ENCODE peak calls at places on chromosome 1, in six cellular contexts. Z, P, N, B, E and L are unnamed samples.

GRCh38 chr1:78715181-78715661 is 65.6 kb downstream of the IFI44 start:
- DNase-seq in B (no peak), E (no peak), N (no peak), Z (no peak), P (no peak), L (no peak)

GRCh38 chr1:56961426-56961825 is 4.4 kb downstream of the C8B start:
- DNase-seq in E (no peak), Z (no peak), B (no peak), P (no peak), N (no peak), L (no peak)

GRCh38 chr1:31709060-31709459 is 5.2 kb upstream of the COL16A1 start:
- DNase-seq in N (no peak), P (no peak), E (no peak), Z (no peak), B (no peak), L (no peak)

GRCh38 chr1:42003433-42003832 is 84.7 kb upstream of the HIVEP3 start:
- DNase-seq in Z (peak; percentile 26), B (peak; percentile 37), E (no peak), P (no peak), N (no peak), L (no peak)

GRCh38 chr1:51506537-51506936 is 12.5 kb downstream of the EPS15 start:
- DNase-seq in N (no peak), B (no peak), Z (no peak), P (no peak), E (no peak), L (no peak)

GRCh38 chr1:79543435-79543834 is 536.9 kb upstream of the ADGRL4 start:
- DNase-seq in B (no peak), Z (no peak), E (no peak), N (no peak), P (no peak), L (no peak)

GRCh38 chr1:1832820-1833219 is 54.5 kb upstream of the NADK start:
- DNase-seq in B (no peak), N (no peak), P (no peak), Z (no peak), E (no peak), L (no peak)

GRCh38 chr1:171754381-171754705 is 12.5 kb upstream of the VAMP4 start:
- DNase-seq in P (no peak), E (no peak), N (no peak), B (no peak), Z (no peak), L (no peak)

GRCh38 chr1:224435318-224435763 is 744 bp upstream of the WDR26 start:
- DNase-seq in Z (no peak), E (peak; percentile 18), P (no peak), B (no peak), N (no peak), L (no peak)

GRCh38 chr1:75472089-75472970 is 138.6 kb downstream of the SLC44A5 start:
- DNase-seq in B (no peak), P (no peak), Z (no peak), E (no peak), N (no peak), L (no peak)

GRCh38 chr1:9062846-9063245 is 6.6 kb downstream of the SLC2A5 start:
- DNase-seq in P (no peak), B (no peak), Z (no peak), E (no peak), N (no peak), L (no peak)

GRCh38 chr1:119968068-119968492 is 71.8 kb upstream of the ADAM30 start:
- DNase-seq in Z (no peak), P (no peak), B (peak; percentile 36), N (no peak), E (peak; percentile 75), L (peak; percentile 72)

GRCh38 chr1:208541225-208541855 is 297.2 kb upstream of the PLXNA2 start:
- DNase-seq in N (no peak), Z (no peak), B (no peak), P (no peak), E (no peak), L (no peak)

GRCh38 chr1:152442291-152442690 is 28.2 kb upstream of the CRNN start:
- DNase-seq in P (no peak), N (no peak), Z (no peak), E (no peak), B (no peak), L (no peak)

GRCh38 chr1:39394059-39394458 is 97.4 kb upstream of the BMP8A start:
- DNase-seq in E (no peak), B (no peak), Z (no peak), N (no peak), P (no peak), L (no peak)

GRCh38 chr1:39392851-39393573 is 98.4 kb upstream of the BMP8A start:
- DNase-seq in Z (no peak), N (no peak), E (no peak), P (no peak), B (no peak), L (no peak)

GRCh38 chr1:39395357-39395831 is 96.0 kb upstream of the BMP8A start:
- DNase-seq in B (no peak), Z (no peak), P (no peak), E (no peak), N (no peak), L (no peak)

GRCh38 chr1:39393645-39394044 is 97.8 kb upstream of the BMP8A start:
- DNase-seq in N (no peak), B (no peak), Z (no peak), P (no peak), E (no peak), L (no peak)

DNA sequence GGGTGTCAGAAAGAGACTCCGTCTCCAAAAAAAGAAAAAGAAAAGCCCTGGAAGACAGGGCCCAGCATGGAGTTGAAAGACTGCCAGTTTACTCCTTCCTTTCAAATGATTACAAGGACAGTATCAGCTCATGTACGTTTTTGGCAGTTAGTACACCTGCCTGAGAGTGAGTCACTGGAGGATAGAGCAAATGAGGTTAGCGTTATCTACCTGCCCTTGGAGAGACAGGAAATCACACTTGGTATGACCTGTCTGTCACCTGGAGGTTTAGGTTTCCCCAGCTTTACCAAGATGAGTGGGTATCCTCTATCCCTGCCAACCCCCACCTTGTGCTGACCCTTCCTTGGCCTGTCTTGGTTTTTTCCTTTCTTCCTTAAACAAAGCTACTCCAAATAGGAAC is 96.8 kb upstream of the BMP8A start:
- DNase-seq in P (no peak), E (no peak), Z (no peak), B (no peak), N (no peak), L (no peak)
- H3K4me1 ChIP-seq in P (peaks cover 61% of the 10 kb centered on the region), E (peaks cover 42% of the 10 kb centered on the region), Z (peaks cover 36% of the 10 kb centered on the region), B (peaks cover 83% of the 10 kb centered on the region), N (peaks cover 82% of the 10 kb centered on the region), L (peaks cover 83% of the 10 kb centered on the region)

GRCh38 chr1:221723918-221724263 is 18.0 kb downstream of the DUSP10 start:
- DNase-seq in Z (no peak), N (no peak), P (no peak), E (no peak), B (no peak), L (no peak)

GRCh38 chr1:221726331-221726692 is 15.6 kb downstream of the DUSP10 start:
- DNase-seq in Z (no peak), E (no peak), N (no peak), P (no peak), B (no peak), L (no peak)

GRCh38 chr1:221725683-221726330 is 16.1 kb downstream of the DUSP10 start:
- DNase-seq in E (no peak), P (no peak), N (no peak), B (no peak), Z (no peak), L (no peak)

GRCh38 chr1:221723018-221723917 is 18.6 kb downstream of the DUSP10 start:
- DNase-seq in N (no peak), P (no peak), Z (no peak), B (no peak), E (no peak), L (no peak)

DNA sequence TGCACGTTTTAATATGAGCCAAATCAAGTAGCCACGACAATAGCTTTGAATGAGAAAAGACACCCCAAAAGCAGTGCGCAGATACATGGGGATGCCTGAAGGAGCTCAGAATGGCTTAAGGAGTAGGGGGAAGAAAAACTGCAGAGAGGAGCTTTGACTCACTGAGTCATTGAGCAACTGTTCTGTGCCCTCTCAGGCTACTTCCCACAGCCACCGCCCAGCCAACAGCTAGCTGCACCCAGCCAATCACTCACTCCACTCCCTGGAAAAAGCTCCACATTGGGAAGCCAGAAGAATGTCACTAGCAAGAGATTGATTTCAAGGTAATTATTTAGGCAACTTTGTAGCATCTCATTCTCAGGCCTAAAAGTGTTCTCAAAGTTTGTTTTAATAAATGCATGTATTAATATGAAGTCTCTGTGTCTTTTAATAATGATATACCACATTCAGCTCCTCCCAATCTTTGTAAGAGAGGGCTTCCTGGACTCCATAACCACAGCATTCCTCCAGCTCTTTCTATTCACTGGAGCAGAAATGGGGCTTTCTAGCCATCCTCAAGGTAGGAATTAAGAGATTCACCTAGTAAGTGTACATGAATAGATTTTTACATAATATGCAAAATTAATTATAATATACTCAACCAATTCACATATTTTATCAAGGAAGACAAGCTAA is 16.8 kb downstream of the DUSP10 start:
- DNase-seq in Z (no peak), P (peak; percentile 71), E (no peak), N (no peak), B (peak; percentile 61), L (no peak)
- H3K27ac ChIP-seq in Z (no peak overlapping the region), P (no peak overlapping the region), E (no peak overlapping the region), N (peak overlapping the region; percentile 65), B (no peak overlapping the region), L (peak overlapping the region; percentile 33)

GRCh38 chr1:7117599-7118281 is 332.5 kb downstream of the CAMTA1 start:
- DNase-seq in B (peak; percentile 42), E (peak; percentile 64), Z (peak; percentile 74), P (no peak), N (no peak), L (no peak)
- H3K4me1 ChIP-seq in B (peaks cover 4% of the 10 kb centered on the region), E (peaks cover 7% of the 10 kb centered on the region), Z (peaks cover 9% of the 10 kb centered on the region), P (peaks cover 3% of the 10 kb centered on the region), N (peaks cover 18% of the 10 kb centered on the region), L (no peaks in the 10 kb centered on the region)

GRCh38 chr1:64293820-64294219 is 90.4 kb downstream of the UBE2U start:
- DNase-seq in E (no peak), P (no peak), N (no peak), B (no peak), Z (no peak), L (no peak)

GRCh38 chr1:64291931-64292330 is 88.5 kb downstream of the UBE2U start:
- DNase-seq in E (no peak), N (no peak), P (no peak), Z (no peak), B (no peak), L (no peak)

GRCh38 chr1:64290420-64290819 is 87.0 kb downstream of the UBE2U start:
- DNase-seq in Z (no peak), P (no peak), N (no peak), E (no peak), B (no peak), L (no peak)

GRCh38 chr1:64295136-64295535 is 91.7 kb downstream of the UBE2U start:
- DNase-seq in Z (no peak), N (no peak), B (no peak), P (no peak), E (no peak), L (no peak)

DNA sequence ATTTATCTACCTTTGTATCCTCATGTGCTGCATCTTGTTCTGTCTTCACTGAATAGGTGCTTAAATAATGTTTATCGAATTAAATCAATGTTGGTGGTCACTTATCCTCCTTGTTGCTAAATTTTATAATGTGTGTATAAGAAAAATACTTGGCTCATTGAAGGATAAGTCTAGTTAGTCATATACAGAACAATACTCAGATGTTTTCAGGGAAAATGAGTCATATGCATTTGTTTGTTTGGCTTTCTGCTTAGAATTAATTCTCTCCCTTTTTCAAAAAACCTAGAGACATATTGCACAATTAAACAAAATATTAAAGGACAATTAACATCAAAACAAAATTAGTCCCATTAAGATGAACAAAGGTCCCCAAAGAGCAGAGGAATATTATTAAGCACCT is 89.0 kb downstream of the UBE2U start:
- DNase-seq in B (no peak), E (no peak), N (no peak), P (no peak), Z (no peak), L (no peak)
- H3K27ac ChIP-seq in B (no peak overlapping the region), E (no peak overlapping the region), N (no peak overlapping the region), P (no peak overlapping the region), Z (no peak overlapping the region), L (no peak overlapping the region)

GRCh38 chr1:164667010-164667409 is 108.0 kb downstream of the PBX1 start:
- DNase-seq in Z (no peak), P (no peak), N (no peak), B (no peak), E (no peak), L (no peak)
- H3K4me1 ChIP-seq in Z (no peaks in the 10 kb centered on the region), P (peaks cover 15% of the 10 kb centered on the region), N (peaks cover 40% of the 10 kb centered on the region), B (peaks cover 43% of the 10 kb centered on the region), E (peaks cover 27% of the 10 kb centered on the region), L (peaks cover 3% of the 10 kb centered on the region)